ENCODE peak calls at places on chromosomes 2 and 18, in five cellular contexts. One of them, this sample, is unnamed.

GRCh38 chr18:4264347-4264791 is 190.7 kb downstream of the DLGAP1 start:
- DNase-seq in iris pigment epithelial cell: no peak
- DNase-seq in aorta: no peak
- DNase-seq in memory B cell: no peak
- DNase-seq in AG04449: no peak
- DNase-seq in this sample: no peak

GRCh38 chr2:150075831-150076230 is 411.6 kb downstream of the RND3 start:
- DNase-seq in iris pigment epithelial cell: peak
- DNase-seq in aorta: no peak
- DNase-seq in memory B cell: no peak
- DNase-seq in AG04449: peak
- DNase-seq in this sample: no peak

GRCh38 chr2:173353556-173353955 is 1.1 kb upstream of the CDCA7 start:
- DNase-seq in iris pigment epithelial cell: no peak
- DNase-seq in aorta: no peak
- DNase-seq in memory B cell: no peak
- DNase-seq in AG04449: no peak
- DNase-seq in this sample: no peak

GRCh38 chr2:96823203-96823602 is 7.1 kb downstream of the CNNM3 start:
- DNase-seq in iris pigment epithelial cell: no peak
- DNase-seq in aorta: no peak
- DNase-seq in memory B cell: no peak
- DNase-seq in AG04449: no peak
- DNase-seq in this sample: no peak

GRCh38 chr2:106572541-106573148 is 85.5 kb downstream of the CD8B2 start:
- DNase-seq in iris pigment epithelial cell: peak
- DNase-seq in aorta: no peak
- DNase-seq in memory B cell: no peak
- DNase-seq in AG04449: no peak
- DNase-seq in this sample: no peak

GRCh38 chr18:2412261-2412660 is 159.0 kb downstream of the METTL4 start:
- DNase-seq in iris pigment epithelial cell: no peak
- DNase-seq in aorta: no peak
- DNase-seq in memory B cell: no peak
- DNase-seq in AG04449: no peak
- DNase-seq in this sample: no peak

GRCh38 chr18:42931501-42931900 is 184.0 kb downstream of the RIT2 start:
- DNase-seq in iris pigment epithelial cell: peak
- DNase-seq in aorta: no peak
- DNase-seq in memory B cell: no peak
- DNase-seq in AG04449: no peak
- DNase-seq in this sample: no peak

GRCh38 chr18:8501044-8501443 is 108.2 kb upstream of the RAB12 start:
- DNase-seq in iris pigment epithelial cell: no peak
- DNase-seq in aorta: no peak
- DNase-seq in memory B cell: no peak
- DNase-seq in AG04449: no peak
- DNase-seq in this sample: no peak

GRCh38 chr18:74472312-74472711 is 15.2 kb upstream of the DIPK1C start:
- DNase-seq in iris pigment epithelial cell: no peak
- DNase-seq in aorta: no peak
- DNase-seq in memory B cell: no peak
- DNase-seq in AG04449: no peak
- DNase-seq in this sample: no peak

GRCh38 chr2:42770288-42771131 is 6.6 kb upstream of the OXER1 start:
- DNase-seq in iris pigment epithelial cell: peak
- DNase-seq in aorta: peak
- DNase-seq in memory B cell: no peak
- DNase-seq in AG04449: no peak
- DNase-seq in this sample: no peak

GRCh38 chr2:118474151-118474561 is 373.3 kb downstream of the EN1 start:
- DNase-seq in iris pigment epithelial cell: no peak
- DNase-seq in aorta: no peak
- DNase-seq in memory B cell: no peak
- DNase-seq in AG04449: no peak
- DNase-seq in this sample: no peak

GRCh38 chr18:12686100-12686499 is 16.4 kb downstream of the CEP76 start:
- DNase-seq in iris pigment epithelial cell: peak
- DNase-seq in aorta: no peak
- DNase-seq in memory B cell: no peak
- DNase-seq in AG04449: no peak
- DNase-seq in this sample: no peak

GRCh38 chr18:35220424-35220823 is 20.4 kb upstream of the ZNF397 start:
- DNase-seq in iris pigment epithelial cell: no peak
- DNase-seq in aorta: no peak
- DNase-seq in memory B cell: no peak
- DNase-seq in AG04449: no peak
- DNase-seq in this sample: no peak

GRCh38 chr2:183244300-183244849 is 120.1 kb downstream of the NUP35 start:
- DNase-seq in iris pigment epithelial cell: no peak
- DNase-seq in aorta: no peak
- DNase-seq in memory B cell: no peak
- DNase-seq in AG04449: no peak
- DNase-seq in this sample: no peak

GRCh38 chr2:190641469-190641868 is 7.4 kb upstream of the NAB1 start:
- DNase-seq in iris pigment epithelial cell: no peak
- DNase-seq in aorta: no peak
- DNase-seq in memory B cell: no peak
- DNase-seq in AG04449: no peak
- DNase-seq in this sample: no peak

GRCh38 chr18:24402209-24402785 is 4.7 kb upstream of the OSBPL1A start:
- DNase-seq in iris pigment epithelial cell: no peak
- DNase-seq in aorta: no peak
- DNase-seq in memory B cell: no peak
- DNase-seq in AG04449: no peak
- DNase-seq in this sample: no peak

GRCh38 chr2:104857262-104858221 is 3.6 kb downstream of the POU3F3 start:
- DNase-seq in iris pigment epithelial cell: no peak
- DNase-seq in aorta: no peak
- DNase-seq in memory B cell: no peak
- DNase-seq in AG04449: no peak
- DNase-seq in this sample: no peak

GRCh38 chr2:62443471-62443870 is 62.5 kb downstream of the TMEM17 start:
- DNase-seq in iris pigment epithelial cell: no peak
- DNase-seq in aorta: no peak
- DNase-seq in memory B cell: no peak
- DNase-seq in AG04449: no peak
- DNase-seq in this sample: no peak

This sample was measured in caudate nucleus.